ENCODE peak calls at places on chromosomes 4 and X, in seven cellular contexts. J, M, T, C, D, G and E are unnamed samples.

GRCh38 chrX:22164770-22165388 is 107.8 kb upstream of the CBLL2 start:
- DNase-seq in D (no peak), T (no peak), J (no peak), G (peak; percentile 72), M (no peak), C (no peak), E (peak; percentile 25)

GRCh38 chr4:158710814-158711213 is 12.4 kb downstream of the PPID start:
- DNase-seq in M (no peak), C (no peak), J (no peak), D (no peak), T (no peak), G (peak; percentile 15), E (peak; percentile 41)

GRCh38 chr4:139028191-139028661 is 12.6 kb downstream of the NOCT start:
- DNase-seq in D (no peak), M (no peak), C (no peak), T (no peak), G (no peak), J (no peak), E (no peak)

GRCh38 chrX:103309860-103310591 is 764 bp downstream of the BEX2 start:
- DNase-seq in T (no peak), C (no peak), G (no peak), J (peak; percentile 55), M (no peak), D (no peak), E (no peak)

GRCh38 chr4:38109370-38109769 is 149.2 kb downstream of the PTTG2 start:
- DNase-seq in T (no peak), C (no peak), G (no peak), M (no peak), D (no peak), J (no peak), E (no peak)

GRCh38 chr4:123505077-123505456 is 108.5 kb downstream of the SPRY1 start:
- DNase-seq in D (no peak), M (no peak), J (no peak), G (peak; percentile 34), T (no peak), C (no peak), E (peak; percentile 66)

GRCh38 chr4:173037242-173037641 is 131.4 kb upstream of the GALNT7 start:
- DNase-seq in D (no peak), M (no peak), G (no peak), J (no peak), T (no peak), C (no peak), E (no peak)

GRCh38 chrX:9902651-9903050 is 64.5 kb upstream of the CLDN34 start:
- DNase-seq in M (no peak), G (no peak), D (no peak), T (no peak), J (no peak), C (no peak), E (no peak)

GRCh38 chr4:78602334-78602733 is 50.8 kb downstream of the ANXA3 start:
- DNase-seq in G (no peak), D (no peak), J (no peak), M (no peak), C (no peak), T (no peak), E (no peak)

GRCh38 chr4:16579866-16580265 is 318.6 kb downstream of the LDB2 start:
- DNase-seq in C (no peak), D (no peak), J (no peak), G (peak; percentile 60), M (no peak), T (no peak), E (no peak)

GRCh38 chrX:132612990-132613564 is 124.2 kb upstream of the MBNL3 start:
- DNase-seq in J (peak; percentile 67), D (no peak), C (peak; percentile 15), M (no peak), G (peak; percentile 28), T (peak; percentile 3), E (peak; percentile 51)

GRCh38 chr4:8427761-8428287 is 12.7 kb downstream of the ACOX3 start:
- DNase-seq in T (no peak), J (no peak), M (peak; percentile 58), G (peak; percentile 42), C (no peak), D (no peak), E (peak; percentile 52)

GRCh38 chr4:70705146-70705855 is 16.5 kb upstream of the RUFY3 start:
- DNase-seq in C (peak; percentile 90), T (no peak), M (no peak), D (peak; percentile 86), G (peak; percentile 54), J (peak; percentile 94), E (peak; percentile 54)

GRCh38 chrX:103531002-103531401 is 11.7 kb upstream of the RAB40A start:
- DNase-seq in J (no peak), T (peak; percentile 53), D (no peak), C (no peak), G (peak; percentile 95), M (no peak), E (peak; percentile 83)

GRCh38 chr4:5710065-5710961 is 688 bp upstream of the EVC start:
- DNase-seq in M (no peak), G (no peak), C (no peak), J (no peak), D (no peak), T (no peak), E (peak; percentile 42)

GRCh38 chrX:17747692-17748091 is 10.4 kb downstream of the SCML1 start:
- DNase-seq in D (no peak), G (no peak), T (no peak), C (no peak), M (no peak), J (no peak), E (no peak)

GRCh38 chrX:17744896-17745523 is 7.7 kb downstream of the SCML1 start:
- DNase-seq in C (no peak), D (no peak), G (peak; percentile 18), M (no peak), J (no peak), T (no peak), E (peak; percentile 27)

GRCh38 chrX:17741123-17741511 is 3.8 kb downstream of the SCML1 start:
- DNase-seq in G (no peak), T (no peak), D (no peak), M (no peak), J (no peak), C (no peak), E (no peak)

GRCh38 chrX:17740137-17741122 is 3.1 kb downstream of the SCML1 start:
- DNase-seq in D (no peak), T (no peak), C (no peak), G (no peak), M (no peak), J (no peak), E (no peak)

DNA sequence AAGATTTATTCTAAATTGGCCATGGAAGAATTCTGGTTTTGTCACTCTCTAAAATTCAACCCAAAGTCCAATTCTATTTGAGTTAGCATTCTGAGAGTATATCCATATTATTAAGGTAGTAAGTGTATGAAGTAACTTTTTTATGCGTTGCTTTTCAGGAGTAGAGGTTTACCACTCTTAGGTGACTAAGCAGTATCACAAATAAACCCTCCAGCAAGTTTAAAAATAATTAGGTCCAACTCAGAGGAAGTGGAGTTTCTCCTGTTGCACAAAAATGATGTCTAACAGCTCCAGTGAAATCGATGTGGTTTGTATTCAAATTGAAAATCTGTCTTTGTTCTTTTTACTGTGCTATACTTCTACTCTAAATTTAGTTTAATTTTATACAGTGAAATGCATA is 6.6 kb downstream of the SCML1 start:
- DNase-seq in M (no peak), G (no peak), J (no peak), T (no peak), C (no peak), D (no peak), E (peak; percentile 4)
- H3K4me3 ChIP-seq in M (no peak overlapping the region), G (no peak overlapping the region), J (no peak overlapping the region), T (no peak overlapping the region), C (no peak overlapping the region), D (no peak overlapping the region), E (no peak overlapping the region)

GRCh38 chr4:11782859-11783258 is 354.2 kb upstream of the HS3ST1 start:
- DNase-seq in G (no peak), J (no peak), M (no peak), C (no peak), T (no peak), D (no peak), E (no peak)
- TF ChIP-seq CTCF in G (no peak), J (no peak), M (no peak), C (no peak), T (no peak), D (no peak), E (no peak)

GRCh38 chr4:169244210-169244609 is 26.5 kb downstream of the SH3RF1 start:
- DNase-seq in D (no peak), G (peak; percentile 38), T (no peak), M (no peak), C (no peak), J (no peak), E (no peak)
- H3K4me3 ChIP-seq in D (no peak overlapping the region), G (no peak overlapping the region), T (no peak overlapping the region), M (no peak overlapping the region), C (no peak overlapping the region), J (no peak overlapping the region), E (no peak overlapping the region)

GRCh38 chr4:84585276-84585675 is 2.3 kb downstream of the CDS1 start:
- DNase-seq in J (no peak), G (no peak), T (no peak), D (no peak), M (no peak), C (no peak), E (no peak)

GRCh38 chr4:84579410-84579791 is 3.5 kb upstream of the CDS1 start:
- DNase-seq in G (no peak), D (no peak), M (no peak), J (no peak), T (no peak), C (no peak), E (peak; percentile 46)

GRCh38 chr4:84582988-84583870 is at the start of gene CDS1:
- DNase-seq in M (no peak), D (peak; percentile 66), G (no peak), C (peak; percentile 16), J (peak; percentile 93), T (no peak), E (no peak)

GRCh38 chr4:84583871-84584373 is 995 bp downstream of the CDS1 start:
- DNase-seq in G (peak; percentile 8), C (peak; percentile 11), M (no peak), T (no peak), D (no peak), J (no peak), E (peak; percentile 25)

GRCh38 chr4:84582302-84582987 is 482 bp upstream of the CDS1 start:
- DNase-seq in G (peak; percentile 31), J (peak; percentile 98), M (peak; percentile 67), C (peak; percentile 96), D (peak; percentile 88), T (peak; percentile 31), E (peak; percentile 62)
- TF ChIP-seq CTCF in G (no peak), J (no peak), M (no peak), C (no peak), D (no peak), T (no peak), E (no peak)

DNA sequence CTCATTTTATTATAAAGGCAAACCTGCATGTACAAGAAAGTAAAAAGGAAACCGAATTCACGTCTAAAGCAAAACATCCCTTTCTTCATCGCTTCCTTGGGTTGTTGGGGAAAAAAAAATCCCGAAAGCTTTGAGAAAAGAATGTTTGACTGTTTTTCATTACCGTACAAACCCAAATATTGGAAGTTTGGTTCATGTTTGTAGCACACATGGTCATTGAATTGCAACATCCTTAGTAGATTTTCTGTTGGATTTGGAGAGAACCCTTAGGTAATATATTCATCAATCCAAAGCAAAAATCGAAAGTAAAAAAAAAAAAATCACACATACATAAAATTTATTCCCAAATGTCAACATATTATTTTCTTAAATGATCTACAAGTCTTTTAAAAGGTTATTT is 420.3 kb downstream of the MAPK10 start:
- DNase-seq in C (no peak), G (peak; percentile 49), D (no peak), T (no peak), M (no peak), J (no peak), E (no peak)
- H3K4me3 ChIP-seq in C (no peak overlapping the region), G (peak overlapping the region; percentile 27), D (no peak overlapping the region), T (no peak overlapping the region), M (no peak overlapping the region), J (no peak overlapping the region), E (peak overlapping the region; percentile 27)

GRCh38 chr4:55887594-55887993 is 34.1 kb downstream of the EXOC1 start:
- DNase-seq in J (no peak), G (no peak), M (no peak), C (no peak), D (no peak), T (no peak), E (no peak)
- TF ChIP-seq CTCF in J (no peak), G (no peak), M (no peak), C (peak; percentile 17), D (no peak), T (no peak), E (peak; percentile 34)